ENCODE peak calls at places on chromosomes 3 and 15, in four cellular contexts. A, D, W and U are unnamed samples.

GRCh38 chr3:186782542-186783069 is 771 bp upstream of the EIF4A2 start:
- DNase-seq in W (peak; percentile 30), A (no peak), D (no peak), U (no peak)

GRCh38 chr3:133491481-133492059 is 81.9 kb upstream of the CDV3 start:
- DNase-seq in D (no peak), W (no peak), A (no peak), U (no peak)

GRCh38 chr15:38389924-38390542 is 63.9 kb upstream of the FAM98B start:
- DNase-seq in A (peak; percentile 50), W (peak; percentile 58), D (peak; percentile 15), U (peak; percentile 57)

GRCh38 chr15:32802296-32802936 is 84.6 kb downstream of the GREM1 start:
- DNase-seq in D (no peak), W (no peak), A (no peak), U (no peak)

GRCh38 chr15:71564217-71564616 is 246.1 kb upstream of the NR2E3 start:
- DNase-seq in A (no peak), W (no peak), D (no peak), U (no peak)

GRCh38 chr3:57127849-57128566 is 37.1 kb downstream of the IL17RD start:
- DNase-seq in W (no peak), A (no peak), D (no peak), U (no peak)

GRCh38 chr3:19972056-19972455 is 25.2 kb downstream of the RAB5A start:
- DNase-seq in A (peak; percentile 42), D (no peak), W (no peak), U (no peak)

GRCh38 chr3:126887686-126888085 is 95.2 kb upstream of the PLXNA1 start:
- DNase-seq in D (no peak), W (no peak), A (no peak), U (no peak)

GRCh38 chr3:100107227-100107626 is 7.1 kb downstream of the FILIP1L start:
- DNase-seq in W (no peak), D (no peak), A (no peak), U (no peak)

GRCh38 chr3:42601898-42602581 is 1.6 kb downstream of the NKTR start:
- DNase-seq in W (peak; percentile 39), D (no peak), A (no peak), U (no peak)

GRCh38 chr3:126051741-126052140 is 32.2 kb downstream of the SLC41A3 start:
- DNase-seq in A (no peak), W (no peak), D (no peak), U (no peak)

GRCh38 chr15:101036189-101036588 is 117.0 kb downstream of the LRRK1 start:
- DNase-seq in W (no peak), A (no peak), D (no peak), U (no peak)

GRCh38 chr3:142549986-142550385 is 28.5 kb downstream of the ATR start:
- DNase-seq in D (no peak), W (no peak), A (no peak), U (no peak)

GRCh38 chr15:29143909-29144308 is 125.7 kb downstream of the NSMCE3 start:
- DNase-seq in A (no peak), W (no peak), D (no peak), U (no peak)

GRCh38 chr3:42451546-42452230 is 41.3 kb upstream of the LYZL4 start:
- DNase-seq in D (no peak), A (no peak), W (no peak), U (no peak)

GRCh38 chr3:16290007-16290826 is 25.2 kb downstream of the OXNAD1 start:
- DNase-seq in A (peak; percentile 47), D (no peak), W (peak; percentile 37), U (peak; percentile 55)

GRCh38 chr3:50687916-50688315 is 13.2 kb downstream of the DOCK3 start:
- DNase-seq in D (no peak), W (no peak), A (no peak), U (no peak)

GRCh38 chr15:73750951-73751350 is 2.2 kb downstream of the INSYN1 start:
- DNase-seq in W (no peak), A (no peak), D (no peak), U (no peak)

GRCh38 chr3:172171396-172172075 is 132.2 kb downstream of the FNDC3B start:
- DNase-seq in A (no peak), W (no peak), D (no peak), U (no peak)

GRCh38 chr3:45100998-45101407 is 45.2 kb downstream of the CDCP1 start:
- DNase-seq in W (no peak), A (no peak), D (no peak), U (peak; percentile 44)

GRCh38 chr15:45021331-45021730 is 1.7 kb upstream of the SORD start:
- DNase-seq in D (no peak), A (no peak), W (no peak), U (no peak)

GRCh38 chr15:78130466-78131294 is 565 bp downstream of the CIB2 start:
- DNase-seq in D (no peak), W (no peak), A (peak; percentile 25), U (peak; percentile 46)

GRCh38 chr3:28853830-28854229 is 427.0 kb upstream of the RBMS3 start:
- DNase-seq in W (no peak), A (peak; percentile 5), D (no peak), U (no peak)

GRCh38 chr3:167773584-167773983 is 38.1 kb downstream of the SERPINI1 start:
- DNase-seq in D (peak; percentile 13), W (no peak), A (no peak), U (no peak)

GRCh38 chr3:4825572-4826236 is 153.5 kb upstream of the BHLHE40 start:
- DNase-seq in D (no peak), W (peak; percentile 17), A (peak; percentile 87), U (peak; percentile 68)
- TF ChIP-seq POLR2AphosphoS2 in D (no peak), W (no peak), A (no peak), U (no peak)

GRCh38 chr3:27606537-27606936 is 115.6 kb downstream of the EOMES start:
- DNase-seq in D (no peak), A (peak; percentile 39), W (no peak), U (no peak)

GRCh38 chr3:27610800-27611199 is 111.3 kb downstream of the EOMES start:
- DNase-seq in D (no peak), W (no peak), A (no peak), U (no peak)

DNA sequence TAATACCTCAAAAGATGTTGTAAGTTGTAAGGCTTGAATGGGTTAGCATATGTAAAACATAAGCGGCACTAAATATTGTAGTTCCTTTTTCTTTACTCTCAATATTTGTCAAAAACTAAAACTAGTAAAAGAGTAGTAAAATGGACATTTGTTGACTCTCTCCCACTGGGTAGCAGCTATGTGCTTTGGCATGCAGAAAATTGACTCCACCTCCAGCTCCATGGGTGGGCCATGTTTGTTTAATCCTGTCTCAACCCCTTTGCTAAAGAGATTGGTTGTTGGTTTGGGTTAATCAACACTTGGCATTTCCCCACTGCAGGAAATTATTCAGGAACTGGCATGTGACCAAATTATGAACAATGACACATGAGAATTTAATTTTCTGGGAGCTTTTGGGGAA is 114.8 kb downstream of the EOMES start:
- DNase-seq in W (no peak), D (no peak), A (peak; percentile 61), U (no peak)
- TF ChIP-seq POLR2AphosphoS2 in W (no peak), D (no peak), A (no peak), U (no peak)

DNA sequence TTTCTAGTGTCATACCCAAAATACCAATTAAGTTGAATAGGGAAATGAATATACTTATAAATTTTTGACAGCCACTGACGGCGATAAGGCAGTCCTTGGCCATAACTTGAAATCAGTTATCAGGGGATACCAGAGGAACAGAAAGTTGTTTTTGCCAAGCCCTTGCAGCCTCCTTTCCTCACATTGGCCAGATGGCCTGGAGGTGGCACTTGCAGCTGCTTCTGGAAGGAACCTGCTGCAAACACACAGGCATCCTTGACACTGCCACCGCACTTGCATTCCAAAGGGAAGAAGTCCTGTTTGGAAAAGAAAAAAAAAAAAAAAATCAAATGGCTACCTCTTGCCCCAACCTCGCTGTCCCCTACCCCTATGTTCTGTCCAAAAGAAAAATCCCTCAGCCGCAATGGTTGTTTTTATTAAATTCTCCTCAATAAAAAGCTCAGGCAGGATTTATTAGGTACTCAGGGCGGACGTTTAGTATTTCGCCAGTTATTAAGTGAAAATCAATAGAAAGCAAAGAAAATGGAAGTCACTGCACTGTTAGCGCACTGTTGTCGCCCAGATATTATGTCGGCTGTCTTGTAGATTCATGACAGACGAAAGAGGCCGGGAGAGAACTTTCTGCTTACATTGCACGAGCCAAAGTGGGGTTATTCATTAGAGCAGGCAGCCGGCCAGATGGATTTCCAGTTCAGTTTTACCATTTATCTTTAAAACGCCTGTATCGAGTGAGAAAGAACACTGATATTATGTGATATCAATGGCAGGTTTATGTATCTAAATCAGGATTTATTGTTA is 866.2 kb upstream of the NR2F2 start:
- DNase-seq in W (no peak), A (no peak), D (no peak), U (no peak)
- TF ChIP-seq POLR2AphosphoS2 in W (no peak), A (no peak), D (no peak), U (no peak)

GRCh38 chr3:123833398-123833785 is 50.7 kb downstream of the MYLK start:
- DNase-seq in D (no peak), W (no peak), A (no peak), U (no peak)

GRCh38 chr3:123837858-123838257 is 46.3 kb downstream of the MYLK start:
- DNase-seq in D (no peak), W (no peak), A (no peak), U (no peak)

GRCh38 chr3:123831420-123831819 is 52.7 kb downstream of the MYLK start:
- DNase-seq in W (no peak), D (no peak), A (no peak), U (no peak)

GRCh38 chr3:123834631-123835030 is 49.5 kb downstream of the MYLK start:
- DNase-seq in A (no peak), D (no peak), W (no peak), U (no peak)

DNA sequence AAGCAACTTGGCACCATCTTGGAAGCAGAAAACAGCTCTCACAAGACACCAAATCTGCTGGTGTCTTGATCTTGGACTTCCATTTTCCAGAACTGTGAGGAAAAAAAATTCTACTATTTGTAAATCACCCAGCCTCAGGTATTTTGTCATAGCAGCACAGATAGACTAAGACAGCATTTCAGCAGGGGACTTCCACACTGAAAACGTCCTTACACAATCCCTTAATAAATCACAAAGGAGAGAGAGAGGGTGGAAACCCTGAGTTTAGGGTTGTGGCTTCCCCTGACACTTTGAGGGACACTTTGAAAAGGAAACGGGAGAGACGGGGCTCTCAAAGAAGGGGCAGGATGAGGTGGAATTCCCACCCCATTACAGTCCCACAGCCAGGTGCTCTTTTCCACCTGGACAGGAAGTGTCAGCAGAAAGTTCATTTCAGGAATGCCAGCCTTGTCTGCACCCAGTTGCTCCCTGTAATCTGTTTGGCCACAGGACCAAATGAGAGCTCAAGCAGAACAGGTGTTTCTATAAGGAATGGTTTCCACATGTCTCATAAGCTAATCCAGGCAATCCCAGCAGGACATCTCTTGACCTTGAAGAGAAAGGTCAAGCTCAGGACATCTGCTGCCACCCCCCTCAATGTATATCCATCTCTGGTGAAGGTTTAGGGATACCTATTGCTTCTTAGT is 51.3 kb downstream of the MYLK start:
- DNase-seq in D (no peak), A (no peak), W (no peak), U (no peak)
- TF ChIP-seq POLR2AphosphoS2 in D (no peak), A (no peak), W (no peak), U (no peak)